ENCODE peak calls at places on chromosomes 6 and 20, in ten cellular contexts. H is mammary epithelial cell; Y is aorta; F is ascending aorta; Z is adrenal gland; C is cardiac muscle cell; G is HCT116; E is CD8-positive, alpha-beta T cell; I is testis; L is body of pancreas. N is an unnamed sample. For H3K36me3, the result is how much of the 10 kb centered on the place peaks cover.

GRCh38 chr6:14917101-14917500 is 328.8 kb upstream of the JARID2 start:
- DNase-seq in H (no peak), Y (no peak), F (no peak), Z (no peak), C (no peak), G (no peak), E (no peak), I (no peak), L (no peak), N (no peak)

GRCh38 chr6:4668271-4669179 is 107.7 kb upstream of the CDYL start:
- DNase-seq in H (peak), Y (no peak), F (peak), Z (no peak), C (no peak), G (no peak), E (no peak), I (no peak), L (no peak), N (no peak)

GRCh38 chr6:55980627-55981211 is 105.3 kb upstream of the BMP5 start:
- DNase-seq in H (peak), Y (no peak), F (no peak), Z (peak), C (peak), G (peak), E (no peak), I (peak), L (peak), N (peak)

GRCh38 chr6:2764610-2765165 is 505 bp upstream of the WRNIP1 start:
- DNase-seq in H (peak), Y (peak), F (peak), Z (peak), C (peak), G (no peak), E (peak), I (peak), L (peak), N (peak)

GRCh38 chr6:167401525-167402194 is 76.8 kb downstream of the TTLL2 start:
- DNase-seq in H (no peak), Y (no peak), F (no peak), Z (no peak), C (no peak), G (no peak), E (no peak), I (no peak), L (no peak), N (no peak)

GRCh38 chr6:16670183-16670582 is 91.1 kb downstream of the ATXN1 start:
- DNase-seq in H (no peak), Y (peak), F (no peak), Z (no peak), C (peak), G (no peak), E (no peak), I (no peak), L (peak), N (no peak)

GRCh38 chr6:99348220-99348822 is 1.2 kb downstream of the FAXC start:
- DNase-seq in H (no peak), Y (no peak), F (no peak), Z (no peak), C (no peak), G (no peak), E (no peak), I (no peak), L (no peak), N (no peak)

GRCh38 chr6:28648035-28648877 is 122.6 kb downstream of the GPX5 start:
- DNase-seq in H (peak), Y (no peak), F (no peak), Z (peak), C (peak), G (peak), E (no peak), I (peak), L (peak), N (peak)

GRCh38 chr6:133888931-133889556 is at the start of gene TCF21:
- DNase-seq in H (no peak), Y (no peak), F (no peak), Z (no peak), C (no peak), G (no peak), E (no peak), I (peak), L (peak), N (no peak)

GRCh38 chr6:31927242-31927867 is at the start of gene C2:
- DNase-seq in H (no peak), Y (no peak), F (no peak), Z (no peak), C (no peak), G (no peak), E (no peak), I (no peak), L (no peak), N (no peak)
- H3K27ac ChIP-seq in H (no peak), Y (no peak), F (no peak), Z (no peak), C (no peak), G (no peak), E (no peak), I (no peak), L (no peak), N (no peak)

GRCh38 chr20:47330933-47331708 is 25.4 kb downstream of the ZMYND8 start:
- DNase-seq in H (peak), Y (peak), F (peak), Z (peak), C (no peak), G (peak), E (no peak), I (no peak), L (no peak), N (no peak)

GRCh38 chr20:47328841-47329448 is 27.6 kb downstream of the ZMYND8 start:
- DNase-seq in H (no peak), Y (no peak), F (no peak), Z (no peak), C (no peak), G (no peak), E (no peak), I (no peak), L (peak), N (no peak)

GRCh38 chr20:47332381-47333206 is 23.9 kb downstream of the ZMYND8 start:
- DNase-seq in H (no peak), Y (no peak), F (no peak), Z (no peak), C (no peak), G (no peak), E (no peak), I (no peak), L (no peak), N (no peak)

GRCh38 chr20:47327711-47328110 is 28.8 kb downstream of the ZMYND8 start:
- DNase-seq in H (no peak), Y (no peak), F (no peak), Z (no peak), C (no peak), G (no peak), E (no peak), I (no peak), L (no peak), N (no peak)

DNA sequence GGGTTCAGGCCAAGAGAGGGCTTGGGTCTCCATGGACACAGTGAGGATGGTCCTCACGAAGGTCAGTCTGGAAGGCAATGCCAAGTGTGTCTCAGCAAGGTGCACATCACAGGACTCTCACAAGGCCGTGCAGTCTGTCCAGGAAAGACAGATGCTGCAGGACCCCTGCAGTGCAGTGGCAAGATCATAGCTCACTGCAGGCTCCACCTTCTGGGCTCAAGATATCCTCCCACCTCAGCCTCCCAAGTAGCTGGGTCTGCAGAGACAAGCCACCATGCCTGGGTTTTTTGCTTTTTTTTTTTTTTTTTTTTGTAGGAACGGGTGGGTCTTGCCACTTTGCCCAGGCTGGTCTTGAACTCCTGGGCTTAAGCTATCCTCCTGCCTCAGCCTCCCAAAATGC is 26.4 kb downstream of the ZMYND8 start:
- DNase-seq in H (no peak), Y (no peak), F (no peak), Z (no peak), C (no peak), G (no peak), E (no peak), I (no peak), L (no peak), N (no peak)
- H3K36me3 ChIP-seq in H (under half), Y (under half), F (under half), Z (under half), C (under half), G (under half), E (under half), I (under half), L (under half), N (under half)

GRCh38 chr6:90024633-90025032 is 130.4 kb downstream of the GJA10 start:
- DNase-seq in H (no peak), Y (no peak), F (no peak), Z (no peak), C (no peak), G (no peak), E (no peak), I (no peak), L (no peak), N (no peak)

GRCh38 chr6:90019216-90019615 is 124.9 kb downstream of the GJA10 start:
- DNase-seq in H (no peak), Y (no peak), F (no peak), Z (no peak), C (no peak), G (no peak), E (no peak), I (no peak), L (no peak), N (no peak)

GRCh38 chr6:90026216-90026615 is 131.9 kb downstream of the GJA10 start:
- DNase-seq in H (peak), Y (no peak), F (no peak), Z (no peak), C (no peak), G (no peak), E (no peak), I (no peak), L (no peak), N (no peak)

GRCh38 chr6:90025418-90026089 is 131.3 kb downstream of the GJA10 start:
- DNase-seq in H (peak), Y (no peak), F (no peak), Z (no peak), C (no peak), G (peak), E (no peak), I (no peak), L (peak), N (no peak)

DNA sequence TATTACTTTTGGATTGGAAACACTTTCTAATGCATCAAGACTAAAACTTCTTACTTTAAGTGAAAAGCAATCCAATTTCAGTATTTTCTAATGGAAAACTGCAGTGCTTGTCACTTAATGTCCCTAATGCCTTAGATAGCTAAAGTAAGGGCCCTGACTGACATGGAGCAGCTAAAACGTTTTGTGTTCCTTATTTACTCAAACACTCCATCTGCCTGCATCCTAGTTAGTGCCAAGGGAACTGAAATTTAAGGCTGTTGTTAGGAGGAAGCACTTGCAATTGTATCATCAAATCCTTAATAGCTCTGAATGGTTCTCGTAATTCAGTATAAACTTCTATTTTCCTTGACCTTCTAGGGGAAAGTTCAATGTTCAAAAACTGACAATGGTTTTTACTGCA is 127.4 kb downstream of the GJA10 start:
- DNase-seq in H (no peak), Y (no peak), F (no peak), Z (no peak), C (no peak), G (no peak), E (no peak), I (no peak), L (no peak), N (no peak)
- H3K27ac ChIP-seq in H (no peak), Y (no peak), F (no peak), Z (no peak), C (no peak), G (no peak), E (no peak), I (no peak), L (no peak), N (no peak)

GRCh38 chr6:118945217-118945616 is 10.3 kb upstream of the MCM9 start:
- DNase-seq in H (no peak), Y (no peak), F (no peak), Z (no peak), C (no peak), G (no peak), E (no peak), I (no peak), L (no peak), N (no peak)
- H3K36me3 ChIP-seq in H (under half), Y (under half), F (under half), Z (under half), C (under half), G (under half), E (under half), I (under half), L (under half), N (under half)

DNA sequence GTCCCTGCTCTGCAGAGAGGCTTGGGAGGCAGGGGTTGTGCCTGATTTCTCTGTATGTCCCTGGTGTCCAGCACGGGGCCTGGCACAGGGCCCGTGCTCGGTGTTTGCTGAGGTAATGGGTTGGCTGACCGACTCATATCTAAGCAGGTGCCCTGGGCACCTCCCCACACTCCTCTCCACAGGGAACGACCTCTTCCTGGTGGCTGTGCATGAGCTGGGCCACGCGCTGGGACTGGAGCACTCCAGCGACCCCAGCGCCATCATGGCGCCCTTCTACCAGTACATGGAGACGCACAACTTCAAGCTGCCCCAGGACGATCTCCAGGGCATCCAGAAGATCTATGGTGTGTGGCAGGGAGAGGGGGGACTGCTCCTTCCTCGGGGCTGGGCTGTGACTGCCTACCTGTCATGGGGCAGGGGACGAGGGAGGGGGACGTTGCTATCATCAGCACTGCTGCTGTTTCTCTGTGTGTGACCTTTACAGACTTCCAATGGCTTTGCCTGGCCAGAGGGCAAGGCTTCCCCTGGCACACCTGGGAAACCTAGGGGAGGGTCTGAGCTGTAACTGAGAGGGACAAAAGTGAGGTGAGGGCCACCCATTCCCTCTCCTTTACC is 14.2 kb downstream of the MMP24OS start:
- DNase-seq in H (no peak), Y (no peak), F (no peak), Z (no peak), C (no peak), G (no peak), E (no peak), I (no peak), L (peak), N (no peak)
- H3K27ac ChIP-seq in H (peak), Y (peak), F (peak), Z (no peak), C (peak), G (peak), E (no peak), I (no peak), L (peak), N (peak)

GRCh38 chr6:89670935-89671565 is 32.5 kb upstream of the LYRM2 start:
- DNase-seq in H (no peak), Y (no peak), F (no peak), Z (no peak), C (no peak), G (no peak), E (no peak), I (no peak), L (no peak), N (no peak)
- H3K36me3 ChIP-seq in H (under half), Y (under half), F (half or more), Z (under half), C (half or more), G (under half), E (half or more), I (under half), L (under half), N (half or more)

DNA sequence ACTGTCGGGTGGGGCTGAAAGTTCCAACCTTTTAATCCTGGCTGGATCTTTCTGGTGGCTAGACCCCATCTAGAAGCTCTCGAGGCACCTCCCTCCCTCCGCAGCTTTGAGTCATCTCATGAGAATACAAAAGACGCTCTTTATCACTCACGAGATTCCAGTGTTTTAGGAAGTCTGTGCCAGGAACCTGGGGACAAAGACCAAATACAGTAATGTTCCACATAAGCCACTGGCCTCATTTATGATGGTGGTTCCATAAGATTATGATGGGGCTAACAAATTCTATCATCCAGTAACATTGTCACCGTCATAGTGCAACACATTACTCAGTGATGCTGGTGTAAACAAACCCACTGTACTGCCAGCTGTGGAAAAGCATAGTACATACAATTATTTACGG is 48.7 kb downstream of the NCOA7 start:
- DNase-seq in H (no peak), Y (no peak), F (no peak), Z (peak), C (no peak), G (no peak), E (no peak), I (no peak), L (no peak), N (no peak)
- H3K27ac ChIP-seq in H (no peak), Y (no peak), F (no peak), Z (peak), C (no peak), G (no peak), E (no peak), I (no peak), L (no peak), N (no peak)

GRCh38 chr20:34491226-34491931 is 24.8 kb upstream of the DYNLRB1 start:
- DNase-seq in H (no peak), Y (no peak), F (no peak), Z (no peak), C (no peak), G (no peak), E (no peak), I (no peak), L (no peak), N (no peak)
- H3K36me3 ChIP-seq in H (half or more), Y (under half), F (half or more), Z (under half), C (under half), G (under half), E (under half), I (under half), L (under half), N (half or more)

GRCh38 chr6:75337805-75338204 is 53.2 kb upstream of the TMEM30A start:
- DNase-seq in H (no peak), Y (no peak), F (no peak), Z (no peak), C (no peak), G (no peak), E (no peak), I (no peak), L (no peak), N (no peak)
- H3K27ac ChIP-seq in H (no peak), Y (no peak), F (no peak), Z (no peak), C (no peak), G (no peak), E (no peak), I (no peak), L (no peak), N (no peak)

N was measured in WERI-Rb-1.